ENCODE peak calls at places on chromosomes 11 and 22, in eight cellular contexts. I is fibroblast of lung, P is mucosa of descending colon, T is heart right ventricle, Z is left ventricle myocardium inferior, V is IMR-90, O is endodermal cell, F is esophagus squamous epithelium. Q is an unnamed sample. For H3K9me3, the result is how much of the 10 kb centered on the place peaks cover.

GRCh38 chr11:108592591-108593213 is 866 bp downstream of the EXPH5 start:
- DNase-seq in V (no peak), O (peak), Z (peak), P (peak), F (no peak), T (peak), I (peak), Q (peak)

GRCh38 chr22:30426395-30427353 is 1.1 kb downstream of the MTFP1 start:
- DNase-seq in V (peak), Z (peak), F (no peak), P (peak), I (peak), T (peak), O (peak), Q (peak)

GRCh38 chr11:16543642-16544041 is 187.3 kb upstream of the SOX6 start:
- DNase-seq in F (no peak), I (no peak), V (no peak), P (no peak), O (no peak), T (no peak), Z (no peak), Q (no peak)

GRCh38 chr22:30575011-30575671 is 676 bp upstream of the GAL3ST1 start:
- DNase-seq in V (peak), I (peak), T (peak), Z (peak), F (no peak), P (no peak), O (peak), Q (no peak)

GRCh38 chr11:104000798-104001197 is 35.6 kb upstream of the DDI1 start:
- DNase-seq in T (no peak), O (no peak), I (peak), P (no peak), V (peak), Z (no peak), F (no peak), Q (no peak)

GRCh38 chr22:45503071-45503815 is 560 bp downstream of the FBLN1 start:
- DNase-seq in V (no peak), I (no peak), P (no peak), T (no peak), F (no peak), O (peak), Z (no peak), Q (no peak)

GRCh38 chr11:33742249-33742851 is 6.1 kb upstream of the CD59 start:
- DNase-seq in I (no peak), Z (no peak), F (no peak), P (no peak), O (no peak), V (no peak), T (no peak), Q (no peak)

GRCh38 chr11:130523609-130524008 is 75.2 kb downstream of the ADAMTS15 start:
- DNase-seq in O (peak), I (peak), T (no peak), Z (no peak), F (no peak), P (no peak), V (peak), Q (no peak)

GRCh38 chr22:46750861-46751260 is 11.6 kb upstream of the TBC1D22A start:
- DNase-seq in Z (no peak), P (peak), I (no peak), O (no peak), V (no peak), T (no peak), F (no peak), Q (no peak)

GRCh38 chr11:28860898-28861297 is 752.7 kb downstream of the METTL15 start:
- DNase-seq in F (no peak), I (peak), V (peak), T (no peak), P (no peak), O (no peak), Z (no peak), Q (no peak)

GRCh38 chr11:118438314-118438931 is 2.1 kb downstream of the KMT2A start:
- DNase-seq in F (no peak), I (peak), Z (peak), T (peak), O (peak), V (peak), P (no peak), Q (peak)

GRCh38 chr11:85682330-85683305 is 3.4 kb downstream of the CCDC89 start:
- DNase-seq in Z (peak), O (no peak), T (peak), V (peak), I (peak), P (peak), F (no peak), Q (peak)

GRCh38 chr22:41252365-41252764 is 11.6 kb upstream of the CHADL start:
- DNase-seq in V (no peak), O (no peak), P (no peak), I (no peak), T (no peak), Z (no peak), F (no peak), Q (no peak)

GRCh38 chr22:49323751-49324415 is 503.8 kb downstream of the BRD1 start:
- DNase-seq in Z (no peak), V (no peak), T (no peak), F (no peak), O (peak), P (no peak), I (no peak), Q (no peak)

DNA sequence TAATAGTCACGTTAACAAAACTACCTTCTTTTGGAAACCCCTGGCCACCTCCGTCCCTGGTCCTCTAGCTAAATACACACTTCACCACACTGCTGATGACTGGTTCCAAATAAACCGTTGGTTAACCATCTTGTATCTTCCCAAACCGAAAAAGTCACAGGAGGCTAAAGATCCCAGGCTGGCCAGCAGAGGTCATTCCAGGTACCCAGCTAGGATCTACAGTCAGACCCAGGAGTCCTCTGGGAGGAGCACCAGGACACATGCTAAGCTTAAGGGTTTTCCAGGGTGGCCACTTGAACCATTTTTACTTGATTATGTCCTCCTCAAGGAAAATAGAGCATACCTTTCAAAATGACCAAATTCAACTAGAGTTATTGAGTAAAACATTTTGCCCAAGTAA is 103.2 kb downstream of the ETS1 start:
- DNase-seq in I (no peak), P (no peak), Z (no peak), T (no peak), O (peak), F (no peak), V (no peak), Q (no peak)
- TF ChIP-seq CTCF in I (no peak), P (no peak), Z (peak), T (peak), O (peak), F (no peak), V (no peak), Q (no peak)

DNA sequence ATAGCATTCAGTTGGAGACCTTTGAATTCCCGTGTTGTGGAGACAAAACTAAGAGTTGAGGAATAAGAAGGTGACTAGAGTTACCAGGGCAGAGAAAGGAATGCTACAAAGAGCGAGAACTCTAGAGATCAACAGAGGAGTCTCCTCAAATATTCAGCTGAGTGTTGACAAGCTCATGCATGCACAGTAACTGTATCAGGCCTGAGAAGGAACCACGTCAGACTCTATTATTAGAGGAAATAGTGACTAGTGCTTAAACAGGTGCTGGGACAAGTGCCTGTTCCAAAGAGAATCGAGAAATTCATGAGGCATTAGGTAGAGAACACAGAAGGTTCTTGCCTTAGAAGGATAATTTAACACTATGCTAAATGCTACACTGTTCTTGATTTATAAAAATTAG is 333.8 kb upstream of the CHORDC1 start:
- DNase-seq in O (no peak), F (no peak), P (no peak), T (peak), I (no peak), Z (no peak), V (no peak), Q (no peak)
- H3K9me3 ChIP-seq in O (under half), F (under half), P (under half), T (under half), I (under half), Z (under half), V (under half), Q (under half)

DNA sequence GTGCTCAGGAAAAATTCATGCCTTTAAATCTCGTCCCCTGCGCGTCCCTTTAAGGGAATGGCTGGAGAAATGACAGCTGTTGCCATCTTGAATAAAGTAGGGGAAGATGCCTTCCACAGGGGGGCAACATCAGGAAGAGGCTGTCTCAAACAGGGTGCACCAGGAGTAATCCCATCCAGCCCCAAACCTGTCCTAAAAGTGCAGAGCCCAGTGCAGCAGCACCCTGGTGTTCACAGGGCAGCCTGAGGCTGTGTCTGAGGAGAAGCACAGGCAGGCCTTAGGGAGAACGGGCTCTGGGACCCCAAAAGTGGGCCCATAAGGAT is 10.8 kb upstream of the C11orf96 start:
- DNase-seq in O (no peak), F (no peak), Z (no peak), V (no peak), T (no peak), P (no peak), I (no peak), Q (no peak)
- TF ChIP-seq CTCF in O (peak), F (no peak), Z (no peak), V (peak), T (peak), P (no peak), I (peak), Q (no peak)

GRCh38 chr22:20111689-20112622 is 3.9 kb upstream of the RANBP1 start:
- DNase-seq in V (no peak), T (no peak), F (no peak), Z (peak), I (no peak), O (no peak), P (peak), Q (no peak)

GRCh38 chr22:20114506-20115475 is 1.1 kb upstream of the RANBP1 start:
- DNase-seq in P (peak), Z (peak), I (no peak), V (no peak), F (no peak), O (no peak), T (no peak), Q (no peak)

GRCh38 chr22:20112623-20113511 is 3.0 kb upstream of the RANBP1 start:
- DNase-seq in P (peak), Z (peak), F (no peak), V (no peak), I (no peak), T (no peak), O (no peak), Q (no peak)

GRCh38 chr22:20115691-20116375 is at the start of gene RANBP1:
- DNase-seq in Z (peak), F (no peak), T (no peak), I (no peak), P (peak), O (no peak), V (no peak), Q (no peak)

DNA sequence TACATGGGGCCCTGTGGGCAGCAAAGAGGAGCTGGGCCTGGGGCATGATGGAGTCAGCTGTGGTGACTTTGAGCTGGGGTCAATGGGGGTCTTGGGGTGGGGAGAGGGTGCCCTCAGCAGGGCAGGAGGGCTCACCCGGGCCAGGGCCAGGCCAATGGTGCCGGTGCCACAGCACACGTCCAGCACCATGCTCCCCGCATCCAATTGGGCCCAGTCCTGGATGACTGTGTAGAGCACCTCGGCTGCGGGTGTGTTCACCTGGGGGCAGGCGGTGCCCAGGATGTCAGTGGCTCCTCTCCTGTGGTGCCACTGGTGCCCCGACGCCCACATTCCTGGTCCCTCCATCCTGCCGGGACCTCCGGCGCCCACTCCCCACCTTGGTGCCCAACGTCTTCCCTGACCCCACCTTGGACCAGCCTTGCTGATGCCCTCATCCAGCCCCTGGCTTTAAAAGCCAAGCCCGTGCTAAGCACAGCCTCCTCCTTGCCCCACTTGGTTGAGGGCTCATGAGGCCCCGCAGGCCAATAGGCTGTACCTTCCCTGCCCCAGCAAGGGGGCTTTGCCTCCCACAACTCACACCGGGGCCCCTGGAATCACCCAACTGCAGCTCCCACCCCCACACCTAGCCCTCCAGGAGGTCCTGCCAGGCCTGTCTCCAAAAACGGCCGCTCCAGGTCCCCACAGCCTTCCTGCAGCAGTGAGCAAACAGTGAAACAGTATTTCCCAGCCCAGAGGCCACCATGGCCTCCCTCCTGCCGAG is 2.2 kb upstream of the RANBP1 start:
- DNase-seq in V (no peak), I (no peak), Z (peak), F (no peak), P (peak), T (no peak), O (no peak), Q (no peak)
- H3K9me3 ChIP-seq in V (under half), I (under half), Z (under half), F (under half), P (under half), T (under half), O (under half), Q (under half)

GRCh38 chr11:394858-395655 is 1.0 kb downstream of the PKP3 start:
- DNase-seq in T (no peak), Z (no peak), F (no peak), V (no peak), P (peak), O (no peak), I (no peak), Q (no peak)

GRCh38 chr11:396511-396947 is 2.5 kb downstream of the PKP3 start:
- DNase-seq in P (no peak), Z (no peak), I (peak), F (no peak), T (no peak), O (no peak), V (no peak), Q (no peak)

GRCh38 chr11:395866-396265 is 1.9 kb downstream of the PKP3 start:
- DNase-seq in V (no peak), F (no peak), I (no peak), O (no peak), T (no peak), P (peak), Z (no peak), Q (no peak)

GRCh38 chr11:398826-399225 is 4.8 kb downstream of the PKP3 start:
- DNase-seq in T (no peak), F (no peak), P (no peak), O (no peak), I (no peak), V (no peak), Z (no peak), Q (no peak)

DNA sequence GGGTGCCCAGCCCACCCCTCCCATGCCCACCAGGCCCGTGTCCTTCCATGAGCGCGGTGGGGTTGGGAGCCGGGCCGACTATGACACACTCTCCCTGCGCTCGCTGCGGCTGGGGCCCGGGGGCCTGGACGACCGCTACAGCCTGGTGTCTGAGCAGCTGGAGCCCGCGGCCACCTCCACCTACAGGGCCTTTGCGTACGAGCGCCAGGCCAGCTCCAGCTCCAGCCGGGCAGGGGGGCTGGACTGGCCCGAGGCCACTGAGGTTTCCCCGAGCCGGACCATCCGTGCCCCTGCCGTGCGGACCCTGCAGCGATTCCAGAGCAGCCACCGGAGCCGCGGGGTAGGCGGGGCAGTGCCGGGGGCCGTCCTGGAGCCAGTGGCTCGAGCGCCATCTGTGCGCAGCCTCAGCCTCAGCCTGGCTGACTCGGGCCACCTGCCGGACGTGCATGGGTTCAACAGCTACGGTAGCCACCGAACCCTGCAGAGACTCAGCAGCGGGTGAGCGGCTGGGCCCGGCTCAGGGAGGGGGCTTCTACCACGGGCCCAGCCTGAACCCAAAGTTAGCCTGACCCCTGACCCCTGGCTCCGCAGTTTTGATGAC is 3.0 kb downstream of the PKP3 start:
- DNase-seq in P (peak), T (peak), V (peak), Z (peak), F (no peak), I (peak), O (no peak), Q (no peak)
- TF ChIP-seq CTCF in P (no peak), T (peak), V (peak), Z (peak), F (peak), I (peak), O (no peak), Q (peak)

GRCh38 chr11:125553357-125553756 is 15.9 kb upstream of the EI24 start:
- DNase-seq in Z (no peak), P (no peak), F (no peak), O (no peak), V (no peak), T (no peak), I (no peak), Q (no peak)

GRCh38 chr11:125551835-125552342 is 17.4 kb upstream of the EI24 start:
- DNase-seq in T (no peak), P (no peak), F (no peak), I (no peak), O (no peak), V (no peak), Z (no peak), Q (no peak)

GRCh38 chr11:125554038-125554437 is 15.2 kb upstream of the EI24 start:
- DNase-seq in P (no peak), O (no peak), V (no peak), Z (no peak), F (no peak), I (no peak), T (no peak), Q (no peak)

GRCh38 chr11:125550780-125551179 is 18.5 kb upstream of the EI24 start:
- DNase-seq in I (no peak), O (no peak), T (no peak), Z (no peak), F (no peak), V (no peak), P (no peak), Q (no peak)

DNA sequence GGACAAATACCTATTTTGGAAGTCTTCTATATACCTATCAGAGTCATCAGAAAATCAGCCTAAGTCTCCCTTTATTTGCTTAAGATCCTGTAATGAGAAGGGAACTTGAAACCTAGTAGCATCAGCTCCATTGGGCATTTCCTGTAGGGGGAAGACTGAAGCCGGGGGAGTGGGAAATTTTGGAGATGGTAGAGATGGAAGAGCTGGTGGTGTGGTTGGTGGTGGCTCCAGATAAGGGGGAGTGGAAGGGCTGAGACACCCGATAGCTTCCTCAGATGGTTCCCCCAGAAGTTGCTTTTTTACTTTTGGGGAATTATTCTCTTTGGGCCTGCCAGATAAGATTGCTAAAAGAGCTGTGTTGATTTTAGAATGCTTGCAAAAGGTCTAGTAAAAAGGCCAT is 16.4 kb upstream of the EI24 start:
- DNase-seq in O (no peak), Z (no peak), F (no peak), V (no peak), T (no peak), P (no peak), I (no peak), Q (no peak)
- H3K9me3 ChIP-seq in O (half or more), Z (under half), F (under half), V (under half), T (under half), P (under half), I (under half), Q (under half)

GRCh38 chr11:93704237-93704636 is 37.1 kb downstream of the TAF1D start:
- DNase-seq in P (no peak), Z (no peak), V (no peak), O (no peak), I (no peak), T (no peak), F (no peak), Q (no peak)
- TF ChIP-seq CTCF in P (no peak), Z (no peak), V (no peak), O (peak), I (no peak), T (no peak), F (no peak), Q (no peak)